ENCODE peak calls at places on chromosomes 4 and X, in six cellular contexts. G, T, E, V, Q and W are unnamed samples.
A peak's percentile ranks its signal among the peaks of the same experiment; 100 is the strongest.

GRCh38 chr4:101128473-101128872 is 218.9 kb downstream of the PPP3CA start:
- DNase-seq in G (no peak), T (no peak), E (no peak), V (no peak), Q (no peak), W (no peak)

GRCh38 chr4:74112399-74113090 is 13.6 kb upstream of the CXCL2 start:
- DNase-seq in G (no peak), T (no peak), E (no peak), V (no peak), Q (no peak), W (no peak)

GRCh38 chr4:67198757-67199156 is 346.5 kb downstream of the CENPC start:
- DNase-seq in G (no peak), T (no peak), E (peak; percentile 38), V (no peak), Q (no peak), W (peak; percentile 63)

GRCh38 chrX:3939967-3940610 is 226.6 kb upstream of the PRKX start:
- DNase-seq in G (no peak), T (no peak), E (no peak), V (peak; percentile 6), Q (no peak), W (no peak)

GRCh38 chr4:141002323-141002805 is 130.9 kb downstream of the RNF150 start:
- DNase-seq in G (no peak), T (no peak), E (no peak), V (no peak), Q (no peak), W (no peak)

GRCh38 chr4:141609243-141609642 is 27.1 kb upstream of the IL15 start:
- DNase-seq in G (no peak), T (no peak), E (no peak), V (no peak), Q (no peak), W (peak; percentile 13)

GRCh38 chrX:150730719-150731118 is 37.5 kb downstream of the MTMR1 start:
- DNase-seq in G (no peak), T (no peak), E (no peak), V (no peak), Q (no peak), W (no peak)

GRCh38 chrX:38968344-38968743 is 167.1 kb downstream of the MID1IP1 start:
- DNase-seq in G (no peak), T (no peak), E (no peak), V (no peak), Q (no peak), W (no peak)

GRCh38 chr4:126784966-126785580 is 847.7 kb upstream of the INTU start:
- DNase-seq in G (no peak), T (no peak), E (no peak), V (no peak), Q (no peak), W (no peak)

GRCh38 chr4:30718021-30718888 is 1.9 kb upstream of the PCDH7 start:
- DNase-seq in G (no peak), T (no peak), E (peak; percentile 37), V (peak; percentile 22), Q (peak; percentile 5), W (peak; percentile 77)

GRCh38 chr4:88159137-88159725 is 792 bp upstream of the ABCG2 start:
- DNase-seq in G (no peak), T (no peak), E (no peak), V (no peak), Q (no peak), W (peak; percentile 33)

GRCh38 chrX:152637649-152638442 is at the start of gene GABRQ:
- DNase-seq in G (peak; percentile 5), T (no peak), E (peak; percentile 69), V (no peak), Q (no peak), W (peak; percentile 45)

GRCh38 chr4:53010320-53010719 is 148.2 kb downstream of the RASL11B start:
- DNase-seq in G (no peak), T (no peak), E (no peak), V (no peak), Q (no peak), W (no peak)

GRCh38 chr4:90226734-90227133 is 99.5 kb downstream of the CCSER1 start:
- DNase-seq in G (no peak), T (no peak), E (no peak), V (no peak), Q (no peak), W (no peak)

GRCh38 chr4:142824368-142824767 is 21.7 kb downstream of the INPP4B start:
- DNase-seq in G (no peak), T (no peak), E (no peak), V (no peak), Q (no peak), W (no peak)

GRCh38 chr4:42018451-42018850 is 28.1 kb downstream of the SLC30A9 start:
- DNase-seq in G (no peak), T (no peak), E (no peak), V (no peak), Q (no peak), W (peak; percentile 11)

GRCh38 chrX:103211012-103211715 is 3.7 kb upstream of the BEX4 start:
- DNase-seq in G (peak; percentile 2), T (peak; percentile 15), E (peak; percentile 18), V (peak; percentile 32), Q (peak; percentile 29), W (peak; percentile 7)

GRCh38 chr4:159368320-159368719 is 265.4 kb downstream of the RAPGEF2 start:
- DNase-seq in G (no peak), T (no peak), E (no peak), V (no peak), Q (no peak), W (no peak)

GRCh38 chr4:33494150-33494549 is 2750.2 kb downstream of the ARAP2 start:
- DNase-seq in G (no peak), T (no peak), E (no peak), V (no peak), Q (no peak), W (peak; percentile 23)

GRCh38 chr4:146522862-146523205 is 1.1 kb upstream of the SLC10A7 start:
- DNase-seq in G (peak; percentile 2), T (no peak), E (no peak), V (peak; percentile 27), Q (no peak), W (no peak)

GRCh38 chrX:20500949-20501348 is 234.2 kb upstream of the RPS6KA3 start:
- DNase-seq in G (no peak), T (no peak), E (no peak), V (no peak), Q (no peak), W (no peak)

GRCh38 chr4:143539670-143540023 is 26.1 kb downstream of the SMARCA5 start:
- DNase-seq in G (no peak), T (no peak), E (no peak), V (no peak), Q (no peak), W (no peak)

GRCh38 chr4:6116696-6117285 is 83.6 kb downstream of the JAKMIP1 start:
- DNase-seq in G (no peak), T (no peak), E (peak; percentile 81), V (no peak), Q (no peak), W (no peak)

GRCh38 chrX:23387826-23388225 is 53.2 kb downstream of the PTCHD1 start:
- DNase-seq in G (no peak), T (no peak), E (no peak), V (no peak), Q (no peak), W (no peak)

GRCh38 chr4:136009258-136009832 is 1522.9 kb downstream of the PCDH18 start:
- DNase-seq in G (no peak), T (no peak), E (no peak), V (no peak), Q (no peak), W (no peak)

GRCh38 chr4:169024762-169025161 is 14.7 kb upstream of the CBR4 start:
- DNase-seq in G (no peak), T (no peak), E (peak; percentile 34), V (peak; percentile 61), Q (no peak), W (peak; percentile 49)

GRCh38 chr4:2991243-2991642 is 27.9 kb downstream of the GRK4 start:
- DNase-seq in G (no peak), T (no peak), E (no peak), V (no peak), Q (no peak), W (no peak)

GRCh38 chrX:74179071-74179470 is 124.9 kb upstream of the ZCCHC13 start:
- DNase-seq in G (no peak), T (no peak), E (no peak), V (no peak), Q (no peak), W (peak; percentile 27)

GRCh38 chrX:18899796-18900380 is 84.0 kb downstream of the PHKA2 start:
- DNase-seq in G (no peak), T (no peak), E (no peak), V (peak; percentile 33), Q (no peak), W (peak; percentile 21)